ENCODE peak calls at places on chromosome 12, in eight cellular contexts. H, N, L, G, Z, R, D and X are unnamed samples.

GRCh38 chr12:66438601-66439000 is 136.3 kb downstream of the HELB start:
- DNase-seq in D (no peak), Z (no peak), H (no peak), R (no peak), N (no peak), G (no peak), L (no peak), X (no peak)

GRCh38 chr12:78898416-78898815 is 33.8 kb downstream of the SYT1 start:
- DNase-seq in G (no peak), H (peak), R (no peak), D (no peak), N (no peak), Z (no peak), L (peak), X (peak)

GRCh38 chr12:121915841-121916321 is 2.5 kb upstream of the CFAP251 start:
- DNase-seq in H (no peak), Z (no peak), G (no peak), N (no peak), L (no peak), D (no peak), R (no peak), X (no peak)

GRCh38 chr12:24948452-24948815 is 467 bp downstream of the BCAT1 start:
- DNase-seq in H (peak), R (no peak), D (no peak), L (no peak), Z (no peak), G (no peak), N (no peak), X (no peak)

GRCh38 chr12:93198086-93198485 is 179.6 kb upstream of the NUDT4 start:
- DNase-seq in D (no peak), L (no peak), Z (no peak), H (no peak), G (peak), R (no peak), N (no peak), X (no peak)

GRCh38 chr12:89863968-89864367 is 155.3 kb upstream of the ATP2B1 start:
- DNase-seq in Z (no peak), L (no peak), R (no peak), N (no peak), H (no peak), G (no peak), D (no peak), X (no peak)

GRCh38 chr12:26524862-26525465 is 308.0 kb downstream of the ITPR2 start:
- DNase-seq in Z (no peak), L (no peak), D (no peak), R (no peak), G (peak), H (no peak), N (peak), X (no peak)

GRCh38 chr12:121812921-121813896 is 9.4 kb downstream of the SETD1B start:
- DNase-seq in N (no peak), Z (no peak), R (peak), D (no peak), G (no peak), L (no peak), H (no peak), X (peak)

GRCh38 chr12:55728185-55728931 is 451 bp downstream of the CD63 start:
- DNase-seq in Z (peak), D (no peak), L (peak), R (peak), G (no peak), N (peak), H (peak), X (peak)

GRCh38 chr12:67506739-67507138 is 141.8 kb upstream of the DYRK2 start:
- DNase-seq in H (no peak), R (no peak), Z (no peak), G (no peak), L (no peak), N (no peak), D (no peak), X (no peak)

GRCh38 chr12:29578731-29579130 is 81.2 kb upstream of the OVCH1 start:
- DNase-seq in L (no peak), D (no peak), N (no peak), H (no peak), G (no peak), R (no peak), Z (no peak), X (no peak)

GRCh38 chr12:131733874-131734273 is 23.0 kb downstream of the SFSWAP start:
- DNase-seq in L (no peak), D (no peak), H (no peak), G (no peak), N (no peak), Z (no peak), R (no peak), X (no peak)

GRCh38 chr12:122998316-122998715 is 17.8 kb downstream of the ARL6IP4 start:
- DNase-seq in N (no peak), H (no peak), Z (no peak), L (no peak), G (no peak), R (no peak), D (no peak), X (no peak)

GRCh38 chr12:12562016-12562483 is 613 bp downstream of the DUSP16 start:
- DNase-seq in D (no peak), G (no peak), H (no peak), R (no peak), N (peak), Z (no peak), L (no peak), X (peak)

GRCh38 chr12:26434299-26434915 is 239.0 kb downstream of the SSPN start:
- DNase-seq in D (no peak), L (no peak), H (peak), R (no peak), G (peak), Z (no peak), N (peak), X (no peak)

GRCh38 chr12:1706284-1707016 is 15.6 kb downstream of the ADIPOR2 start:
- DNase-seq in G (no peak), L (no peak), H (no peak), Z (no peak), N (no peak), R (no peak), D (no peak), X (no peak)

GRCh38 chr12:129325566-129325965 is 472.3 kb downstream of the GLT1D1 start:
- DNase-seq in D (no peak), L (no peak), H (no peak), R (no peak), Z (no peak), G (no peak), N (no peak), X (no peak)

GRCh38 chr12:57458665-57459054 is 925 bp upstream of the GLI1 start:
- DNase-seq in G (no peak), Z (no peak), L (no peak), D (no peak), R (no peak), N (no peak), H (no peak), X (no peak)

GRCh38 chr12:106801167-106801708 is 26.8 kb downstream of the RIC8B start:
- DNase-seq in L (no peak), D (no peak), R (no peak), G (no peak), Z (no peak), H (no peak), N (no peak), X (no peak)

GRCh38 chr12:90961154-90961553 is 6.2 kb upstream of the CCER1 start:
- DNase-seq in H (no peak), R (no peak), N (no peak), G (no peak), L (no peak), Z (no peak), D (no peak), X (no peak)

GRCh38 chr12:19706936-19707335 is 267.6 kb downstream of the AEBP2 start:
- DNase-seq in N (no peak), H (no peak), Z (no peak), R (no peak), D (no peak), G (no peak), L (no peak), X (no peak)

GRCh38 chr12:1644523-1645438 is 15.8 kb downstream of the WNT5B start:
- DNase-seq in R (peak), Z (peak), G (no peak), N (peak), L (peak), D (no peak), H (peak), X (peak)

GRCh38 chr12:98574110-98574509 is 19.4 kb upstream of the SLC25A3 start:
- DNase-seq in Z (no peak), G (no peak), N (peak), L (no peak), H (no peak), D (no peak), R (peak), X (no peak)

GRCh38 chr12:47717443-47718193 is 7.7 kb downstream of the ENDOU start:
- DNase-seq in H (peak), N (peak), R (peak), L (peak), D (peak), G (no peak), Z (peak), X (peak)

GRCh38 chr12:19301223-19301622 is 138.1 kb upstream of the AEBP2 start:
- DNase-seq in R (no peak), N (no peak), Z (no peak), H (no peak), G (no peak), D (no peak), L (no peak), X (no peak)

GRCh38 chr12:124240493-124240892 is 54.4 kb upstream of the RFLNA start:
- DNase-seq in R (no peak), D (no peak), N (no peak), H (peak), Z (no peak), L (no peak), G (peak), X (no peak)

GRCh38 chr12:104903648-104904423 is 54.3 kb downstream of the SLC41A2 start:
- DNase-seq in R (no peak), G (no peak), Z (no peak), L (no peak), D (no peak), N (no peak), H (no peak), X (no peak)

GRCh38 chr12:53060721-53061276 is 10.9 kb downstream of the TNS2 start:
- DNase-seq in R (peak), Z (no peak), D (no peak), G (no peak), N (no peak), L (no peak), H (no peak), X (peak)

GRCh38 chr12:2691001-2691339 is 103.8 kb upstream of the FKBP4 start:
- DNase-seq in G (no peak), L (no peak), R (no peak), Z (no peak), D (no peak), H (no peak), N (peak), X (no peak)

GRCh38 chr12:76032043-76032981 is 736 bp upstream of the PHLDA1 start:
- DNase-seq in D (peak), L (peak), N (peak), Z (peak), G (no peak), R (peak), H (peak), X (peak)

GRCh38 chr12:8145754-8146415 is 10.9 kb upstream of the ZNF705A start:
- DNase-seq in Z (no peak), G (no peak), H (no peak), D (no peak), R (no peak), N (no peak), L (no peak), X (peak)

GRCh38 chr12:132099739-132100138 is 44.4 kb downstream of the DDX51 start:
- DNase-seq in D (no peak), Z (no peak), G (no peak), L (no peak), N (no peak), H (no peak), R (no peak), X (peak)

GRCh38 chr12:6116481-6117021 is 7.9 kb downstream of the VWF start:
- DNase-seq in H (no peak), R (no peak), N (no peak), D (no peak), L (no peak), Z (no peak), G (no peak), X (no peak)
- TF ChIP-seq POLR2AphosphoS5 in H (no peak), R (peak), N (peak), D (peak), L (no peak), Z (peak), G (no peak), X (no peak)

GRCh38 chr12:100404769-100405407 is 48.0 kb downstream of the SLC17A8 start:
- DNase-seq in Z (no peak), R (peak), L (peak), N (peak), D (peak), H (peak), G (peak), X (no peak)
- TF ChIP-seq CTCF in Z (no peak), R (no peak), L (no peak), N (no peak), D (no peak), H (peak), G (peak), X (no peak)

DNA sequence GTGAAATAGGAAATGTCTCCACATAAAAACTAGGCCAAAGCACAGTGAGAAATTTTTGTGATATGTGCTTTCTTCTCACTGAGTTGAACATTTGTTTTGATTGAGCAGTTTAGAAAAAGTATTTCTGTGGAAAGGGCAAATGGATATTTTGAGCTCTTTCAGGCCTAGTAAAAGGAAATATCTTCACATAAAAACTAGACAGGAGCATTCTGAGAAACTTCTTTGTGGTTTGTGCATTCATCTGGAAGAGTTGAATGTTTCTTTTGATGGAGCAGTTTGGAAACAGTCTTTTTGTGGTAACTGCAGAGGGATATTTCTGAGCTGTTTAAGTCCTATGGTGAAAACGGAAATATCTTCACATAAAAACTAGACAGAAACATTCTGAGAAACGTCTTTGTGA is 582.7 kb upstream of the ALG10B start:
- DNase-seq in R (no peak), Z (no peak), D (no peak), N (no peak), L (no peak), G (no peak), H (no peak), X (no peak)
- TF ChIP-seq POLR2AphosphoS5 in R (no peak), Z (no peak), D (no peak), N (no peak), L (no peak), G (no peak), H (no peak), X (no peak)

GRCh38 chr12:80617733-80618132 is 89.7 kb upstream of the MYF6 start:
- DNase-seq in L (no peak), D (no peak), R (no peak), N (no peak), G (no peak), Z (no peak), H (no peak), X (no peak)

GRCh38 chr12:80624986-80625530 is 82.4 kb upstream of the MYF6 start:
- DNase-seq in D (no peak), Z (no peak), H (no peak), R (no peak), G (no peak), L (no peak), N (no peak), X (no peak)

GRCh38 chr12:80620281-80620680 is 87.2 kb upstream of the MYF6 start:
- DNase-seq in Z (no peak), H (no peak), D (no peak), R (no peak), N (no peak), L (no peak), G (no peak), X (no peak)

GRCh38 chr12:80625901-80626300 is 81.5 kb upstream of the MYF6 start:
- DNase-seq in N (no peak), G (no peak), Z (no peak), L (no peak), H (no peak), R (no peak), D (no peak), X (no peak)

DNA sequence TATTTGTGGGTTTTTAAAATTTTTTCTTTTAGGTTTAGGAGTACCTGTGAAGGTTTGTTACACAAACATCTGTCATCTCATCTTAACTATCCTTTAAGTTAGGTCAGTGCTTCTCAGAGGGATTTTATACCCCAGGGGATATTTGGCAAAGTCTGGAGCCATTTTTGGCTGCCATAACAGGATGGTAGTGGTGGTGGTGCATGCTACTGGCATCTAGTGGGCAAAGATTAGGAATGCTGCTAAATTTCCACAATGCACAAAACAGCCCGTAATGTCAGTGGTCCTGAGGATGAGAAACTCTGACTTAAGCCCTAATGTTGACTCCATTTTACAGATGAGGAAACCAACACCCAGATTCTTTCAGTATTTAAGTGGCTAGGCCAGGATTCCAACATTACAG is 85.2 kb upstream of the MYF6 start:
- DNase-seq in G (no peak), Z (no peak), R (no peak), L (no peak), D (no peak), H (no peak), N (no peak), X (no peak)
- TF ChIP-seq CTCF in G (peak), Z (no peak), R (no peak), L (no peak), D (no peak), H (peak), N (no peak), X (no peak)